ENCODE peak calls at places on chromosome 10, in seven cellular contexts. Q is IMR-90, U is stomach, F is body of pancreas, K is Peyer's patch, Z is uterus, R is HL-60. O is an unnamed sample.

GRCh38 chr10:13371879-13372470 is 23.9 kb upstream of the SEPHS1 start:
- DNase-seq in R (no peak), F (peak), U (peak), K (peak), Q (peak), Z (peak), O (peak)

GRCh38 chr10:97539523-97540200 is 32.9 kb upstream of the ANKRD2 start:
- DNase-seq in Z (peak), K (no peak), Q (peak), U (no peak), R (no peak), F (peak), O (no peak)

GRCh38 chr10:76024460-76025123 is 593.2 kb downstream of the LRMDA start:
- DNase-seq in F (no peak), K (no peak), U (no peak), R (no peak), Q (no peak), Z (no peak), O (no peak)

GRCh38 chr10:74282151-74282852 is 131.3 kb downstream of the ADK start:
- DNase-seq in U (no peak), R (no peak), K (no peak), Z (no peak), Q (peak), F (no peak), O (no peak)

GRCh38 chr10:101123815-101124617 is 7.1 kb upstream of the TLX1 start:
- DNase-seq in K (no peak), Q (no peak), Z (no peak), F (no peak), R (no peak), U (no peak), O (no peak)

GRCh38 chr10:89213191-89213808 is 6.2 kb upstream of the CH25H start:
- DNase-seq in K (no peak), Q (peak), R (peak), U (no peak), Z (no peak), F (no peak), O (no peak)

GRCh38 chr10:103659674-103660363 is 166.3 kb downstream of the NEURL1 start:
- DNase-seq in K (peak), R (peak), Q (peak), F (peak), Z (peak), U (peak), O (no peak)

GRCh38 chr10:12507165-12507870 is 158.0 kb downstream of the CAMK1D start:
- DNase-seq in U (peak), Q (no peak), R (no peak), K (no peak), F (no peak), Z (no peak), O (no peak)

GRCh38 chr10:63273575-63273974 is 140.4 kb downstream of the NRBF2 start:
- DNase-seq in Z (no peak), Q (peak), U (no peak), F (no peak), R (no peak), K (no peak), O (no peak)

GRCh38 chr10:92591550-92592140 is 1.3 kb upstream of the KIF11 start:
- DNase-seq in Q (peak), F (peak), R (peak), K (peak), U (peak), Z (peak), O (peak)

GRCh38 chr10:27383595-27384542 is 120.2 kb upstream of the RAB18 start:
- DNase-seq in U (no peak), Q (peak), F (no peak), R (no peak), K (no peak), Z (no peak), O (no peak)

GRCh38 chr10:87915989-87916388 is 52.6 kb downstream of the PTEN start:
- DNase-seq in U (no peak), F (no peak), K (no peak), Q (peak), R (peak), Z (no peak), O (no peak)

GRCh38 chr10:88995156-88995876 is 4.7 kb downstream of the FAS start:
- DNase-seq in K (no peak), R (no peak), Q (no peak), F (no peak), Z (no peak), U (no peak), O (no peak)

GRCh38 chr10:17606547-17607040 is 10.6 kb downstream of the HACD1 start:
- DNase-seq in R (no peak), F (no peak), Z (no peak), U (no peak), K (no peak), Q (no peak), O (no peak)

GRCh38 chr10:44818721-44819127 is 92.4 kb upstream of the TMEM72 start:
- DNase-seq in K (no peak), R (no peak), Q (peak), F (no peak), U (no peak), Z (no peak), O (no peak)

GRCh38 chr10:70586348-70586930 is 16.1 kb downstream of the PRF1 start:
- DNase-seq in F (no peak), Q (no peak), U (no peak), R (no peak), Z (no peak), K (no peak), O (no peak)

GRCh38 chr10:124657806-124658205 is 86.4 kb downstream of the FAM53B start:
- DNase-seq in Z (no peak), K (peak), F (peak), Q (peak), U (no peak), R (no peak), O (no peak)

GRCh38 chr10:19819419-19820033 is 3.3 kb downstream of the PLXDC2 start:
- DNase-seq in K (no peak), R (no peak), Q (peak), F (peak), U (no peak), Z (no peak), O (no peak)

GRCh38 chr10:119658274-119658673 is 7.1 kb downstream of the BAG3 start:
- DNase-seq in K (peak), R (no peak), Z (peak), F (peak), U (peak), Q (peak), O (no peak)

GRCh38 chr10:101018600-101019439 is 12.1 kb downstream of the PDZD7 start:
- DNase-seq in Z (no peak), Q (peak), F (peak), K (peak), R (peak), U (peak), O (no peak)

GRCh38 chr10:64196638-64197315 is 675.6 kb downstream of the REEP3 start:
- DNase-seq in Q (no peak), R (no peak), Z (no peak), K (no peak), U (no peak), F (no peak), O (no peak)

GRCh38 chr10:17255512-17255911 is 27.5 kb downstream of the VIM start:
- DNase-seq in R (no peak), Q (no peak), U (no peak), Z (no peak), K (no peak), F (no peak), O (no peak)

GRCh38 chr10:109886037-109886787 is 37.1 kb downstream of the XPNPEP1 start:
- DNase-seq in Z (no peak), F (no peak), R (peak), U (no peak), Q (no peak), K (no peak), O (no peak)

GRCh38 chr10:127293640-127294039 is 97.2 kb upstream of the INSYN2A start:
- DNase-seq in F (no peak), U (peak), K (no peak), Z (no peak), R (no peak), Q (no peak), O (no peak)

GRCh38 chr10:103780242-103781149 is 74.9 kb downstream of the SH3PXD2A start:
- DNase-seq in Z (no peak), U (no peak), F (no peak), K (no peak), Q (no peak), R (no peak), O (no peak)

GRCh38 chr10:81928119-81928518 is 53.1 kb downstream of the NRG3 start:
- DNase-seq in F (no peak), Q (no peak), K (no peak), U (no peak), Z (no peak), R (no peak), O (no peak)

GRCh38 chr10:74898201-74898976 is 72.0 kb downstream of the KAT6B start:
- DNase-seq in Q (peak), R (no peak), F (no peak), U (no peak), Z (no peak), K (peak), O (peak)

GRCh38 chr10:17802966-17803365 is 6.2 kb upstream of the MRC1 start:
- DNase-seq in Z (no peak), K (no peak), F (no peak), R (no peak), U (no peak), Q (peak), O (no peak)

GRCh38 chr10:122468923-122469781 is 7.8 kb downstream of the HTRA1 start:
- DNase-seq in K (no peak), Q (peak), R (peak), F (peak), Z (peak), U (no peak), O (no peak)

GRCh38 chr10:24249829-24250415 is 41.0 kb downstream of the KIAA1217 start:
- DNase-seq in F (no peak), K (no peak), R (no peak), U (no peak), Q (no peak), Z (no peak), O (no peak)
- TF ChIP-seq CTCF in F (no peak), K (no peak), R (no peak), U (no peak), Q (no peak), Z (no peak), O (no peak)

GRCh38 chr10:3764626-3765375 is 20.2 kb downstream of the KLF6 start:
- DNase-seq in Q (no peak), Z (no peak), R (no peak), U (no peak), K (no peak), F (no peak), O (no peak)
- H3K4me3 ChIP-seq in Q (no peak), Z (no peak), R (no peak), U (no peak), K (no peak), F (no peak), O (no peak)

GRCh38 chr10:132452651-132453469 is 55.9 kb downstream of the PWWP2B start:
- DNase-seq in F (peak), K (peak), R (peak), Q (peak), U (peak), Z (peak), O (peak)

GRCh38 chr10:132452216-132452650 is 55.2 kb downstream of the PWWP2B start:
- DNase-seq in R (no peak), K (peak), Q (no peak), F (no peak), U (no peak), Z (no peak), O (no peak)

GRCh38 chr10:132454296-132455198 is 57.5 kb downstream of the PWWP2B start:
- DNase-seq in F (no peak), U (no peak), R (no peak), K (no peak), Z (no peak), Q (no peak), O (no peak)

GRCh38 chr10:132451506-132452215 is 54.7 kb downstream of the PWWP2B start:
- DNase-seq in U (peak), F (no peak), Z (peak), R (no peak), K (no peak), Q (no peak), O (no peak)

GRCh38 chr10:132453470-132453861 is 56.5 kb downstream of the PWWP2B start:
- DNase-seq in U (no peak), K (no peak), R (no peak), Q (no peak), F (no peak), Z (no peak), O (no peak)
- TF ChIP-seq CTCF in U (no peak), K (no peak), R (no peak), Q (no peak), F (no peak), Z (no peak), O (no peak)

DNA sequence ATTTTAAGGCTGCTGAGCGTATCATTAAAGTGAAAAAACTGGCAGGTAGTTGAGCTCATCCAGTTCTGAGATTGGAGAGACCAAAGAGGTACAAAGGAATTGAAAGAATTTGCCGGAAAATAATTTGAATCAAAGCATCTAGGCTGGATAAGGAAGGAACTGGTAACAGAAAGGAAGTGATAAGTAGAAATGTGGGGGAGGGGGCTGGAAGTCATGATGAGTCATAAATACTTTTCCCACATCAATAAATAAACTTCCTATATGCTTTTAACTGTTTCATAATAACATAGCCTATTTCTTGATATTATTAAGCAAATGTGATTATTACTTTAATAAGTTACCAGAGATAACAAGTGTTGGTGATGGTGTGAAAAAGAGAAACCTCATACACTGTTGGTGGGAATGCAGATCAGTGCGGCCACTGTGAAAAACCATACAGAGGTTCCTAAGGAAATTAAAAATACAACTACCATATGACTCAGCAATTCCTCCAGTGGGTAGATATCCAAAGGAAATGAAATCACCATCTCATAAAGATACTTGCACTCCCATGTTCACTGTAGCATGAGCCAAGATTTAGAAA is 27.0 kb downstream of the ZNF438 start:
- DNase-seq in F (no peak), Z (no peak), Q (peak), U (no peak), R (no peak), K (no peak), O (no peak)
- H3K4me3 ChIP-seq in F (no peak), Z (no peak), Q (no peak), U (no peak), R (no peak), K (no peak), O (no peak)

O was measured in GM12864.